ENCODE peak calls at places on chromosomes 13 and 19, in eight cellular contexts. One of them, this sample, is unnamed.
A peak's percentile ranks its signal among the peaks of the same experiment; 100 is the strongest.

GRCh38 chr13:110331362-110331761 is 24.3 kb downstream of the COL4A2 start:
- DNase-seq in heart left ventricle: no peak
- DNase-seq in ascending aorta: no peak
- DNase-seq in cardiac muscle cell: no peak
- DNase-seq in heart right ventricle: no peak
- DNase-seq in PC-9: no peak
- DNase-seq in right atrium auricular region: no peak
- DNase-seq in transverse colon: no peak
- DNase-seq in this sample: no peak

GRCh38 chr13:107864543-107865460 is 350.5 kb downstream of the LIG4 start:
- DNase-seq in heart left ventricle: no peak
- DNase-seq in ascending aorta: no peak
- DNase-seq in cardiac muscle cell: peak; percentile 88
- DNase-seq in heart right ventricle: no peak
- DNase-seq in PC-9: no peak
- DNase-seq in right atrium auricular region: no peak
- DNase-seq in transverse colon: no peak
- DNase-seq in this sample: no peak

GRCh38 chr13:38103851-38104250 is 234.3 kb upstream of the TRPC4 start:
- DNase-seq in heart left ventricle: no peak
- DNase-seq in ascending aorta: no peak
- DNase-seq in cardiac muscle cell: no peak
- DNase-seq in heart right ventricle: no peak
- DNase-seq in PC-9: no peak
- DNase-seq in right atrium auricular region: no peak
- DNase-seq in transverse colon: no peak
- DNase-seq in this sample: no peak

GRCh38 chr19:17830567-17831418 is 9.5 kb upstream of the INSL3 start:
- DNase-seq in heart left ventricle: peak; percentile 36
- DNase-seq in ascending aorta: no peak
- DNase-seq in cardiac muscle cell: peak; percentile 86
- DNase-seq in heart right ventricle: peak; percentile 57
- DNase-seq in PC-9: peak; percentile 88
- DNase-seq in right atrium auricular region: no peak
- DNase-seq in transverse colon: peak; percentile 82
- DNase-seq in this sample: peak; percentile 28

GRCh38 chr19:23925285-23925684 is 10.6 kb downstream of the ZNF726 start:
- DNase-seq in heart left ventricle: no peak
- DNase-seq in ascending aorta: no peak
- DNase-seq in cardiac muscle cell: no peak
- DNase-seq in heart right ventricle: no peak
- DNase-seq in PC-9: no peak
- DNase-seq in right atrium auricular region: no peak
- DNase-seq in transverse colon: no peak
- DNase-seq in this sample: no peak

GRCh38 chr19:49677232-49677881 is at the start of gene PRMT1:
- DNase-seq in heart left ventricle: no peak
- DNase-seq in ascending aorta: no peak
- DNase-seq in cardiac muscle cell: peak; percentile 65
- DNase-seq in heart right ventricle: peak; percentile 55
- DNase-seq in PC-9: no peak
- DNase-seq in right atrium auricular region: no peak
- DNase-seq in transverse colon: peak; percentile 44
- DNase-seq in this sample: peak; percentile 67

GRCh38 chr19:50664204-50664603 is 15.0 kb downstream of the C19orf81 start:
- DNase-seq in heart left ventricle: no peak
- DNase-seq in ascending aorta: no peak
- DNase-seq in cardiac muscle cell: no peak
- DNase-seq in heart right ventricle: no peak
- DNase-seq in PC-9: no peak
- DNase-seq in right atrium auricular region: no peak
- DNase-seq in transverse colon: no peak
- DNase-seq in this sample: no peak

GRCh38 chr19:12544401-12544876 is 6.8 kb downstream of the ZNF564 start:
- DNase-seq in heart left ventricle: no peak
- DNase-seq in ascending aorta: no peak
- DNase-seq in cardiac muscle cell: no peak
- DNase-seq in heart right ventricle: no peak
- DNase-seq in PC-9: no peak
- DNase-seq in right atrium auricular region: no peak
- DNase-seq in transverse colon: no peak
- DNase-seq in this sample: no peak

GRCh38 chr19:44341794-44342193 is 14.7 kb downstream of the ZNF112 start:
- DNase-seq in heart left ventricle: no peak
- DNase-seq in ascending aorta: no peak
- DNase-seq in cardiac muscle cell: no peak
- DNase-seq in heart right ventricle: no peak
- DNase-seq in PC-9: no peak
- DNase-seq in right atrium auricular region: no peak
- DNase-seq in transverse colon: no peak
- DNase-seq in this sample: no peak

GRCh38 chr13:108214511-108215383 is 589 bp downstream of the LIG4 start:
- DNase-seq in heart left ventricle: no peak
- DNase-seq in ascending aorta: no peak
- DNase-seq in cardiac muscle cell: peak; percentile 47
- DNase-seq in heart right ventricle: peak; percentile 17
- DNase-seq in PC-9: no peak
- DNase-seq in right atrium auricular region: no peak
- DNase-seq in transverse colon: no peak
- DNase-seq in this sample: no peak

GRCh38 chr13:102555914-102556553 is 40.8 kb upstream of the TPP2 start:
- DNase-seq in heart left ventricle: no peak
- DNase-seq in ascending aorta: no peak
- DNase-seq in cardiac muscle cell: peak; percentile 9
- DNase-seq in heart right ventricle: no peak
- DNase-seq in PC-9: no peak
- DNase-seq in right atrium auricular region: no peak
- DNase-seq in transverse colon: no peak
- DNase-seq in this sample: no peak

GRCh38 chr13:67094952-67095351 is 135.2 kb downstream of the PCDH9 start:
- DNase-seq in heart left ventricle: no peak
- DNase-seq in ascending aorta: no peak
- DNase-seq in cardiac muscle cell: no peak
- DNase-seq in heart right ventricle: no peak
- DNase-seq in PC-9: no peak
- DNase-seq in right atrium auricular region: no peak
- DNase-seq in transverse colon: no peak
- DNase-seq in this sample: no peak

GRCh38 chr19:15836345-15836594 is 20.8 kb upstream of the OR10H1 start:
- DNase-seq in heart left ventricle: no peak
- DNase-seq in ascending aorta: no peak
- DNase-seq in cardiac muscle cell: no peak
- DNase-seq in heart right ventricle: no peak
- DNase-seq in PC-9: no peak
- DNase-seq in right atrium auricular region: peak; percentile 59
- DNase-seq in transverse colon: no peak
- DNase-seq in this sample: no peak

GRCh38 chr13:48412100-48412556 is 785 bp downstream of the LPAR6 start:
- DNase-seq in heart left ventricle: no peak
- DNase-seq in ascending aorta: no peak
- DNase-seq in cardiac muscle cell: no peak
- DNase-seq in heart right ventricle: no peak
- DNase-seq in PC-9: no peak
- DNase-seq in right atrium auricular region: no peak
- DNase-seq in transverse colon: no peak
- DNase-seq in this sample: no peak

GRCh38 chr13:23467048-23467931 is 33.8 kb upstream of the SACS start:
- DNase-seq in heart left ventricle: peak; percentile 12
- DNase-seq in ascending aorta: no peak
- DNase-seq in cardiac muscle cell: peak; percentile 30
- DNase-seq in heart right ventricle: no peak
- DNase-seq in PC-9: no peak
- DNase-seq in right atrium auricular region: no peak
- DNase-seq in transverse colon: no peak
- DNase-seq in this sample: no peak

DNA sequence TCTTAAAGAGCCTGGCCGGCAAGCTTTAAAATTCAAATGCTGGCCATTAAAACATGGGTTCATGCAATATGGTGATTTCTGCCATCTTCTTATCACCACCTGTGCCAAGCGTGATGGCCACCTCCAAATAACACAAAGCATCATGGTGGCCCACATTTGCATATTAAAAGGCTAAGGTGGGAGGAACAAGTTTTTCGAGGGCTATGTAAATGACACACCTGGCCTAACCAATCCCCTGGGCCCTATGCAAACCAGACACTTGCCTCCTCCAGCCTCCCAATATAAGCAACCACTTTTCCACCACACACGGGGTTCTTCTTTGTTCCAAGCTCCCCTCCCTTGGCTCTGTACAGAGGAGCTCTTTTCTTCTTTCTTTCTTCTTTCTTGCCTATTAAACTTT is 14.4 kb downstream of the LILRB4 start:
- DNase-seq in heart left ventricle: no peak
- DNase-seq in ascending aorta: no peak
- DNase-seq in cardiac muscle cell: no peak
- DNase-seq in heart right ventricle: no peak
- DNase-seq in PC-9: no peak
- DNase-seq in right atrium auricular region: no peak
- DNase-seq in transverse colon: no peak
- DNase-seq in this sample: no peak
- H3K9me3 ChIP-seq in heart left ventricle: no peaks in the 10 kb centered on the region
- H3K9me3 ChIP-seq in ascending aorta: no peaks in the 10 kb centered on the region
- H3K9me3 ChIP-seq in cardiac muscle cell: no peaks in the 10 kb centered on the region
- H3K9me3 ChIP-seq in heart right ventricle: no peaks in the 10 kb centered on the region
- H3K9me3 ChIP-seq in PC-9: no peaks in the 10 kb centered on the region
- H3K9me3 ChIP-seq in right atrium auricular region: no peaks in the 10 kb centered on the region
- H3K9me3 ChIP-seq in transverse colon: no peaks in the 10 kb centered on the region
- H3K9me3 ChIP-seq in this sample: no peaks in the 10 kb centered on the region

GRCh38 chr13:97238883-97239282 is 16.8 kb downstream of the MBNL2 start:
- DNase-seq in heart left ventricle: no peak
- DNase-seq in ascending aorta: no peak
- DNase-seq in cardiac muscle cell: no peak
- DNase-seq in heart right ventricle: no peak
- DNase-seq in PC-9: no peak
- DNase-seq in right atrium auricular region: no peak
- DNase-seq in transverse colon: no peak
- DNase-seq in this sample: no peak

GRCh38 chr13:97240789-97241734 is 18.9 kb downstream of the MBNL2 start:
- DNase-seq in heart left ventricle: no peak
- DNase-seq in ascending aorta: no peak
- DNase-seq in cardiac muscle cell: peak; percentile 40
- DNase-seq in heart right ventricle: no peak
- DNase-seq in PC-9: no peak
- DNase-seq in right atrium auricular region: no peak
- DNase-seq in transverse colon: no peak
- DNase-seq in this sample: no peak

GRCh38 chr13:97239306-97239705 is 17.2 kb downstream of the MBNL2 start:
- DNase-seq in heart left ventricle: no peak
- DNase-seq in ascending aorta: no peak
- DNase-seq in cardiac muscle cell: no peak
- DNase-seq in heart right ventricle: no peak
- DNase-seq in PC-9: no peak
- DNase-seq in right atrium auricular region: no peak
- DNase-seq in transverse colon: no peak
- DNase-seq in this sample: no peak

GRCh38 chr13:97241761-97242160 is 19.6 kb downstream of the MBNL2 start:
- DNase-seq in heart left ventricle: no peak
- DNase-seq in ascending aorta: no peak
- DNase-seq in cardiac muscle cell: no peak
- DNase-seq in heart right ventricle: no peak
- DNase-seq in PC-9: no peak
- DNase-seq in right atrium auricular region: no peak
- DNase-seq in transverse colon: no peak
- DNase-seq in this sample: no peak

DNA sequence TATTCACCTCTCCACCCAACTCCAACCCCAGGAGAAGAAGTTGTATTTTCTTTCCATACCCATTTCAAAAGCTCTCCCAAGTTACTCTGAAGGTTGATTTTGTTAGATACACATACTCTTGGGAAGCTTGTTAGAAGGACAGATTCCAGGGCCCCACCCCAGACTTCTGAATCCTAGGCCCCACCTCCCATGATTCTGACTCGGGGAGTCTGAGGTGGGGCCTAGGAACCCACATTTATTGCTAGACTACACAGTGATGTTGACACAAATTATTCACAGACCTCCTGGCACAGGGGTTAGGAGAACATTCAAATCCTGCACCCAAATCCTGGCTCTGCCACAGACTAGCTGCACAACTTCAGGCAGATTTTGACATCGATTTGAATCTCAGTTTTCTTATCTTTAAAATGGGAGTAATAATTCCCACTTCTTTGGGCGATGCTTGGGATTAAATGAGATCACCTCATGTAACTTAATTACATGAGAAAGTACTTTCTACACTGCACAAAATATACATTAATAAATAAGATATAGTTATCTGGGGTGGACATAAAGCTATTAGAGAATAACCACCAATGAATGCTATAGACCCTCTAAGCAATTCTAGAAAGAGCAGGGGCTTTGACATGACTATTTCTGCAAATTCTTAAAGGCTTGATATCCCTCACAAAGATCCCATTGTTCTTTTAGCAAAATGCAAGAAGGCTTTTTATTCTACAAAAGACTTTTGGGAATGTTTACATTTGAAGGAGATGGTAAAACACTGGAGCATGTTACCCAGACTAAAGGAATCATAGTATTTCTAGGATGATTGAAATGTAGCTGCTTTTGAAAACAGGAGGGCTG is 18.0 kb downstream of the MBNL2 start:
- DNase-seq in heart left ventricle: no peak
- DNase-seq in ascending aorta: no peak
- DNase-seq in cardiac muscle cell: no peak
- DNase-seq in heart right ventricle: no peak
- DNase-seq in PC-9: no peak
- DNase-seq in right atrium auricular region: no peak
- DNase-seq in transverse colon: no peak
- DNase-seq in this sample: no peak
- H3K27ac ChIP-seq in heart left ventricle: peak overlapping the region; percentile 70
- H3K27ac ChIP-seq in ascending aorta: peak overlapping the region; percentile 56
- H3K27ac ChIP-seq in cardiac muscle cell: peak overlapping the region; percentile 65
- H3K27ac ChIP-seq in heart right ventricle: peak overlapping the region; percentile 88
- H3K27ac ChIP-seq in PC-9: no peak overlapping the region
- H3K27ac ChIP-seq in right atrium auricular region: peak overlapping the region; percentile 65
- H3K27ac ChIP-seq in transverse colon: peak overlapping the region; percentile 73
- H3K27ac ChIP-seq in this sample: no peak overlapping the region

DNA sequence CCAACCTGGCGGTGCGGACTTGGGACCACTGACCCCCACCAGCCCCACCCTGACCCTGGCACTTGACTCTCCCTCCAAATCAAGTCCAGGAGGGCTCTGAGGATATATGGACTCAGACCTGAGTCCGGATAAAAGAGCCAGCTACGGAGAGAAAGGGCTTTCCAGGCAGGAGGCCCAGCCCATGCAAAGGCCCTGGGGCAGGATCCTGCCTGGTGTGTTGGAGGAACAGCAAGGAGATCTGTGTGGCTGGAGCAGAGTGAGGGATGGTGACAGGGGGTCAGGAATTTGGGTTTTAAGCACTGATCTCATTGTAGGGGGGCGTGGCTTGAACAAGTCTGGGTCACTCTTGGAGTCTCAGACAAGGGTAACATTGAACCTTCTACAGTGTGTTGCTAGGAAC is 474 bp upstream of the ZNRF4 start:
- DNase-seq in heart left ventricle: no peak
- DNase-seq in ascending aorta: no peak
- DNase-seq in cardiac muscle cell: no peak
- DNase-seq in heart right ventricle: no peak
- DNase-seq in PC-9: no peak
- DNase-seq in right atrium auricular region: no peak
- DNase-seq in transverse colon: no peak
- DNase-seq in this sample: no peak
- TF ChIP-seq CTCF in heart left ventricle: no peak
- TF ChIP-seq CTCF in ascending aorta: no peak
- TF ChIP-seq CTCF in cardiac muscle cell: no peak
- TF ChIP-seq CTCF in heart right ventricle: no peak
- TF ChIP-seq CTCF in PC-9: no peak
- TF ChIP-seq CTCF in right atrium auricular region: no peak
- TF ChIP-seq CTCF in transverse colon: no peak
- TF ChIP-seq CTCF in this sample: no peak

GRCh38 chr13:90027409-90027808 is 1320.1 kb upstream of the MIR17HG start:
- DNase-seq in heart left ventricle: no peak
- DNase-seq in ascending aorta: no peak
- DNase-seq in cardiac muscle cell: no peak
- DNase-seq in heart right ventricle: no peak
- DNase-seq in PC-9: no peak
- DNase-seq in right atrium auricular region: no peak
- DNase-seq in transverse colon: no peak
- DNase-seq in this sample: no peak
- H3K9me3 ChIP-seq in heart left ventricle: peaks cover 6% of the 10 kb centered on the region
- H3K9me3 ChIP-seq in ascending aorta: no peaks in the 10 kb centered on the region
- H3K9me3 ChIP-seq in cardiac muscle cell: no peaks in the 10 kb centered on the region
- H3K9me3 ChIP-seq in heart right ventricle: peaks cover 2% of the 10 kb centered on the region
- H3K9me3 ChIP-seq in PC-9: peaks cover 2% of the 10 kb centered on the region
- H3K9me3 ChIP-seq in right atrium auricular region: no peaks in the 10 kb centered on the region
- H3K9me3 ChIP-seq in transverse colon: no peaks in the 10 kb centered on the region
- H3K9me3 ChIP-seq in this sample: no peaks in the 10 kb centered on the region

This sample was measured in CD8-positive, alpha-beta T cell.